ENCODE peak calls at places on chromosomes 6 and 20, in six cellular contexts. U is AG09309, E is left ventricle myocardium inferior, D is cardiac muscle cell, B is right cardiac atrium, G is ovary. T is an unnamed sample.

GRCh38 chr6:163554663-163555062 is 140.1 kb downstream of the QKI start:
- DNase-seq in U (no peak), E (peak; percentile 51), D (peak; percentile 51), B (peak; percentile 28), G (no peak), T (no peak)

GRCh38 chr6:44024597-44025219 is 102.5 kb downstream of the MRPL14 start:
- DNase-seq in U (no peak), E (no peak), D (no peak), B (no peak), G (no peak), T (no peak)

GRCh38 chr6:139277161-139277560 is 14.6 kb downstream of the TXLNB start:
- DNase-seq in U (no peak), E (no peak), D (no peak), B (peak; percentile 36), G (peak; percentile 30), T (no peak)

GRCh38 chr20:41394081-41394480 is 27.5 kb upstream of the EMILIN3 start:
- DNase-seq in U (no peak), E (no peak), D (no peak), B (no peak), G (no peak), T (no peak)

GRCh38 chr20:50278684-50279531 is 88.3 kb downstream of the CEBPB start:
- DNase-seq in U (no peak), E (peak; percentile 85), D (peak; percentile 47), B (peak; percentile 86), G (peak; percentile 77), T (no peak)

GRCh38 chr6:25962368-25963127 is at the start of gene TRIM38:
- DNase-seq in U (peak; percentile 85), E (peak; percentile 29), D (peak; percentile 6), B (peak; percentile 60), G (peak; percentile 66), T (peak; percentile 19)

GRCh38 chr6:33075568-33076405 is at the start of gene HLA-DPB1:
- DNase-seq in U (peak; percentile 4), E (no peak), D (peak; percentile 76), B (no peak), G (no peak), T (peak; percentile 8)

GRCh38 chr6:85250586-85251216 is 199.2 kb upstream of the NT5E start:
- DNase-seq in U (no peak), E (no peak), D (no peak), B (no peak), G (no peak), T (no peak)

GRCh38 chr6:4472222-4472621 is 304.0 kb upstream of the CDYL start:
- DNase-seq in U (no peak), E (no peak), D (no peak), B (no peak), G (no peak), T (no peak)

GRCh38 chr6:98118357-98119045 is 715.9 kb upstream of the POU3F2 start:
- DNase-seq in U (no peak), E (no peak), D (peak; percentile 4), B (no peak), G (no peak), T (no peak)

GRCh38 chr6:111818539-111819226 is 54.6 kb downstream of the FYN start:
- DNase-seq in U (no peak), E (no peak), D (no peak), B (no peak), G (no peak), T (no peak)

GRCh38 chr6:5950448-5950847 is 56.3 kb downstream of the NRN1 start:
- DNase-seq in U (no peak), E (no peak), D (peak; percentile 10), B (no peak), G (no peak), T (no peak)

GRCh38 chr6:7976485-7977010 is 66.0 kb upstream of the TXNDC5 start:
- DNase-seq in U (no peak), E (no peak), D (no peak), B (no peak), G (no peak), T (no peak)

GRCh38 chr6:125201961-125202729 is 48.6 kb downstream of the TPD52L1 start:
- DNase-seq in U (peak; percentile 55), E (peak; percentile 47), D (no peak), B (peak; percentile 38), G (no peak), T (peak; percentile 76)

GRCh38 chr6:87907521-87907920 is 140.1 kb upstream of the SPACA1 start:
- DNase-seq in U (peak; percentile 49), E (no peak), D (no peak), B (no peak), G (no peak), T (peak; percentile 92)

GRCh38 chr20:57596358-57596757 is 23.9 kb downstream of the ZBP1 start:
- DNase-seq in U (no peak), E (no peak), D (no peak), B (no peak), G (no peak), T (no peak)

GRCh38 chr6:12336121-12336971 is 46.2 kb downstream of the EDN1 start:
- DNase-seq in U (no peak), E (no peak), D (no peak), B (no peak), G (no peak), T (no peak)

GRCh38 chr20:56570832-56571231 is 37.8 kb downstream of the FAM209B start:
- DNase-seq in U (no peak), E (no peak), D (no peak), B (no peak), G (no peak), T (no peak)

GRCh38 chr6:168528457-168529095 is 87.6 kb downstream of the SMOC2 start:
- DNase-seq in U (no peak), E (no peak), D (no peak), B (no peak), G (no peak), T (no peak)

GRCh38 chr6:53090576-53090975 is 25.4 kb downstream of the FBXO9 start:
- DNase-seq in U (no peak), E (no peak), D (no peak), B (peak; percentile 37), G (no peak), T (no peak)

GRCh38 chr6:150272264-150272975 is 96.4 kb upstream of the IYD start:
- DNase-seq in U (no peak), E (no peak), D (no peak), B (no peak), G (no peak), T (no peak)
- H3K4me3 ChIP-seq in U (no peak overlapping the region), E (no peak overlapping the region), D (no peak overlapping the region), B (no peak overlapping the region), G (no peak overlapping the region), T (no peak overlapping the region)

GRCh38 chr6:56716229-56716628 is 73.5 kb upstream of the DST start:
- DNase-seq in U (no peak), E (no peak), D (no peak), B (no peak), G (no peak), T (no peak)

GRCh38 chr6:56710967-56711366 is 68.3 kb upstream of the DST start:
- DNase-seq in U (no peak), E (no peak), D (no peak), B (no peak), G (no peak), T (no peak)

GRCh38 chr6:56714273-56714672 is 71.6 kb upstream of the DST start:
- DNase-seq in U (no peak), E (no peak), D (no peak), B (no peak), G (no peak), T (no peak)

GRCh38 chr6:56714982-56715456 is 72.3 kb upstream of the DST start:
- DNase-seq in U (no peak), E (no peak), D (no peak), B (no peak), G (no peak), T (peak; percentile 58)

GRCh38 chr6:56713285-56713684 is 70.6 kb upstream of the DST start:
- DNase-seq in U (no peak), E (no peak), D (no peak), B (no peak), G (peak; percentile 18), T (peak; percentile 81)
- H3K4me3 ChIP-seq in U (no peak overlapping the region), E (no peak overlapping the region), D (no peak overlapping the region), B (no peak overlapping the region), G (no peak overlapping the region), T (no peak overlapping the region)

GRCh38 chr20:4113546-4113945 is 98.2 kb upstream of the RNF24 start:
- DNase-seq in U (no peak), E (no peak), D (no peak), B (no peak), G (no peak), T (no peak)

GRCh38 chr20:4110885-4111284 is 95.5 kb upstream of the RNF24 start:
- DNase-seq in U (no peak), E (no peak), D (no peak), B (no peak), G (no peak), T (no peak)

GRCh38 chr20:4113996-4114603 is 98.7 kb upstream of the RNF24 start:
- DNase-seq in U (no peak), E (no peak), D (no peak), B (no peak), G (no peak), T (no peak)

GRCh38 chr20:4111440-4112411 is 96.4 kb upstream of the RNF24 start:
- DNase-seq in U (no peak), E (no peak), D (no peak), B (no peak), G (no peak), T (no peak)

GRCh38 chr20:4112490-4113420 is 97.4 kb upstream of the RNF24 start:
- DNase-seq in U (no peak), E (peak; percentile 57), D (no peak), B (peak; percentile 65), G (peak; percentile 52), T (peak; percentile 62)
- H3K4me3 ChIP-seq in U (no peak overlapping the region), E (no peak overlapping the region), D (no peak overlapping the region), B (no peak overlapping the region), G (no peak overlapping the region), T (no peak overlapping the region)

GRCh38 chr6:28205879-28206278 is 19.2 kb upstream of the ZSCAN9 start:
- DNase-seq in U (no peak), E (no peak), D (no peak), B (no peak), G (no peak), T (no peak)

GRCh38 chr6:28207244-28208179 is 17.6 kb upstream of the ZSCAN9 start:
- DNase-seq in U (no peak), E (no peak), D (peak; percentile 58), B (no peak), G (no peak), T (no peak)

GRCh38 chr6:28206527-28207243 is 18.4 kb upstream of the ZSCAN9 start:
- DNase-seq in U (no peak), E (no peak), D (no peak), B (no peak), G (no peak), T (no peak)

GRCh38 chr6:28209753-28210535 is 15.1 kb upstream of the ZSCAN9 start:
- DNase-seq in U (no peak), E (no peak), D (peak; percentile 7), B (no peak), G (no peak), T (no peak)

DNA sequence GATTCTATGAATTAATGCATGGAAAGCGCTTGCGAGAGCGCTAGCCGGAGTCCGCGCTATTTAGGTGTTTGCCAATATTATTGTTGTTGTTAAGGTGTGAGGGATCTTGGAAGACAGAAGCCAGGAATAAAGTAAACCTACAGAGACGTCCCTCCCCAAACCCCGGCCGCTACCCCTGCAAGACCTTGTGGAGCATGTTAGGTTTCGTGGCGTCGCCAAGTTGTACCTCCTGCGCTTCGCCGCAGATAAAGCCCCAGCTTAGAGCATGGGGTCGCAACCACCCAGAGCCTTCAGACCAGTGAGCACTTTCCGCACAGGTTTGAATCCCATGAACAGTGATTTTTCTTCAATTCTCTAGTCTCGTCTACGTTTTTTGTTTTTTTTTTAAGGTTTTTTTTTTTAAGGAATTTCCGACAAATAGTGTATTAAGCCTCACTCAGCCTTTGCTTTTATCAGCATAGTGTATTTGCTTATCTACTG is 16.9 kb upstream of the ZSCAN9 start:
- DNase-seq in U (no peak), E (no peak), D (peak; percentile 17), B (no peak), G (no peak), T (no peak)
- H3K4me3 ChIP-seq in U (peak overlapping the region; percentile 53), E (peak overlapping the region; percentile 54), D (peak overlapping the region; percentile 30), B (no peak overlapping the region), G (no peak overlapping the region), T (peak overlapping the region; percentile 47)